ENCODE peak calls at places on chromosome 5, in seven cellular contexts. B is tibial artery; H is foreskin fibroblast; X is H54; J is A172; C is LoVo; R is stimulated activated naive CD8-positive, alpha-beta T cell treated with anti-CD3 and anti-CD28 coated beads, Interleukin-15, Interleukin-2, amounts not matched to agents 100 U/mL and 50 U/mL, for 24 hours. V is an unnamed sample.

GRCh38 chr5:135156337-135156714 is 122.3 kb upstream of the PITX1 start:
- DNase-seq in J (no peak), R (no peak), X (no peak), B (no peak), C (no peak), H (no peak), V (no peak)

GRCh38 chr5:43010956-43011355 is 29.2 kb downstream of the ANXA2R start:
- DNase-seq in R (no peak), J (no peak), X (no peak), B (no peak), C (no peak), H (no peak), V (no peak)

GRCh38 chr5:76715734-76716455 is at the start of gene F2R:
- DNase-seq in R (peak; percentile 58), X (peak; percentile 65), H (peak; percentile 43), B (peak; percentile 72), J (peak; percentile 28), C (peak; percentile 61), V (no peak)

GRCh38 chr5:150801117-150801927 is 22.8 kb downstream of the SMIM3 start:
- DNase-seq in X (no peak), J (peak; percentile 71), R (no peak), C (peak; percentile 68), B (no peak), H (no peak), V (no peak)

GRCh38 chr5:42599106-42599505 is 157.5 kb upstream of the CCDC152 start:
- DNase-seq in B (no peak), J (no peak), R (no peak), X (no peak), C (no peak), H (no peak), V (no peak)

GRCh38 chr5:75058986-75059508 is 6.7 kb upstream of the GCNT4 start:
- DNase-seq in J (no peak), H (no peak), R (no peak), B (no peak), C (no peak), X (no peak), V (no peak)

GRCh38 chr5:125012727-125013451 is 266.4 kb upstream of the ZNF608 start:
- DNase-seq in X (no peak), R (no peak), C (no peak), J (no peak), H (no peak), B (no peak), V (no peak)

GRCh38 chr5:32462618-32463017 is 18.1 kb upstream of the ZFR start:
- DNase-seq in H (peak; percentile 46), R (peak; percentile 47), X (peak; percentile 86), B (no peak), J (peak; percentile 40), C (no peak), V (no peak)

GRCh38 chr5:171450423-171451246 is 31.2 kb downstream of the FGF18 start:
- DNase-seq in X (peak; percentile 88), H (peak; percentile 72), C (no peak), R (peak; percentile 44), B (peak; percentile 80), J (peak; percentile 67), V (peak; percentile 88)

GRCh38 chr5:68418230-68418629 is 202.7 kb downstream of the PIK3R1 start:
- DNase-seq in J (no peak), X (no peak), C (no peak), B (peak; percentile 69), H (peak; percentile 57), R (no peak), V (peak; percentile 68)

GRCh38 chr5:180400416-180400815 is 47.3 kb upstream of the GFPT2 start:
- DNase-seq in B (peak; percentile 17), R (no peak), H (no peak), C (no peak), X (no peak), J (no peak), V (no peak)

GRCh38 chr5:860506-861150 is 9.8 kb upstream of the ZDHHC11 start:
- DNase-seq in R (no peak), B (no peak), J (no peak), X (no peak), C (no peak), H (no peak), V (no peak)

GRCh38 chr5:176578391-176578808 is 29.3 kb downstream of the CDHR2 start:
- DNase-seq in R (peak; percentile 38), H (no peak), J (peak; percentile 26), X (peak; percentile 53), B (no peak), C (peak; percentile 77), V (no peak)

GRCh38 chr5:31626156-31626555 is 12.8 kb upstream of the PDZD2 start:
- DNase-seq in R (no peak), J (no peak), X (no peak), B (no peak), H (no peak), C (peak; percentile 30), V (no peak)

GRCh38 chr5:9363026-9363793 is 182.7 kb downstream of the SEMA5A start:
- DNase-seq in X (no peak), H (no peak), R (no peak), J (no peak), C (no peak), B (no peak), V (no peak)

GRCh38 chr5:375921-376871 is 54.7 kb downstream of the AHRR start:
- DNase-seq in X (no peak), R (no peak), H (no peak), C (no peak), J (no peak), B (peak; percentile 63), V (no peak)

V was measured in ascending aorta.